ENCODE peak calls at places on chromosomes 12 and 14, in five cellular contexts. T is M059J, R is T-helper 9 cell, N is lung, Q is breast epithelium. D is an unnamed sample.

GRCh38 chr14:38363217-38363616 is 107.3 kb upstream of the CLEC14A start:
- DNase-seq in T (no peak), R (no peak), N (no peak), Q (no peak), D (no peak)

GRCh38 chr12:7859552-7859951 is 13.2 kb downstream of the SLC2A14 start:
- DNase-seq in T (peak; percentile 30), R (no peak), N (no peak), Q (no peak), D (no peak)

GRCh38 chr12:47328831-47329545 is 249.2 kb upstream of the AMIGO2 start:
- DNase-seq in T (peak; percentile 71), R (no peak), N (no peak), Q (no peak), D (no peak)

GRCh38 chr12:113310489-113310888 is 24.4 kb downstream of the SLC8B1 start:
- DNase-seq in T (no peak), R (no peak), N (no peak), Q (no peak), D (peak; percentile 9)

GRCh38 chr12:93857279-93857894 is 180.2 kb downstream of the CRADD start:
- DNase-seq in T (peak; percentile 67), R (no peak), N (no peak), Q (no peak), D (peak; percentile 65)

GRCh38 chr12:43969882-43970281 is 134.0 kb downstream of the TMEM117 start:
- DNase-seq in T (peak; percentile 65), R (no peak), N (no peak), Q (no peak), D (peak; percentile 15)

GRCh38 chr14:76272774-76273173 is 103.2 kb upstream of the ESRRB start:
- DNase-seq in T (no peak), R (no peak), N (no peak), Q (no peak), D (no peak)

GRCh38 chr12:69464433-69464832 is 5.8 kb upstream of the FRS2 start:
- DNase-seq in T (no peak), R (no peak), N (no peak), Q (no peak), D (no peak)

GRCh38 chr14:105042813-105043212 is 21.9 kb upstream of the CDCA4 start:
- DNase-seq in T (no peak), R (no peak), N (no peak), Q (no peak), D (no peak)

GRCh38 chr12:70590051-70590450 is 47.2 kb downstream of the PTPRB start:
- DNase-seq in T (peak; percentile 74), R (peak; percentile 31), N (peak; percentile 66), Q (peak; percentile 69), D (peak; percentile 63)

GRCh38 chr14:50082308-50082742 is 34.0 kb downstream of the VCPKMT start:
- DNase-seq in T (no peak), R (peak; percentile 53), N (no peak), Q (no peak), D (no peak)

GRCh38 chr12:130334937-130335336 is 2.8 kb upstream of the PIWIL1 start:
- DNase-seq in T (peak; percentile 15), R (no peak), N (no peak), Q (no peak), D (no peak)